ENCODE peak calls at places on chromosomes 11 and 22, in seven cellular contexts. T, Q, Z, S, B, V and I are unnamed samples.

GRCh38 chr11:41494716-41495115 is 35.3 kb upstream of the LRRC4C start:
- DNase-seq in T (no peak), Q (no peak), Z (no peak), S (no peak), B (no peak), V (no peak), I (no peak)

GRCh38 chr11:93843906-93844305 is 6.5 kb downstream of the VSTM5 start:
- DNase-seq in T (no peak), Q (no peak), Z (no peak), S (no peak), B (no peak), V (no peak), I (no peak)

GRCh38 chr11:78645226-78646202 is 70.8 kb upstream of the NARS2 start:
- DNase-seq in T (peak; percentile 76), Q (peak; percentile 70), Z (peak; percentile 79), S (peak; percentile 43), B (peak; percentile 54), V (peak; percentile 84), I (peak; percentile 73)

GRCh38 chr11:122439911-122440782 is 215.4 kb upstream of the UBASH3B start:
- DNase-seq in T (peak; percentile 41), Q (peak; percentile 85), Z (no peak), S (no peak), B (peak; percentile 50), V (no peak), I (no peak)

GRCh38 chr11:30451167-30451566 is 128.3 kb downstream of the ARL14EP start:
- DNase-seq in T (no peak), Q (no peak), Z (no peak), S (no peak), B (no peak), V (no peak), I (no peak)

GRCh38 chr22:43900206-43900605 is 8.4 kb upstream of the PNPLA5 start:
- DNase-seq in T (no peak), Q (no peak), Z (no peak), S (no peak), B (no peak), V (no peak), I (no peak)

GRCh38 chr11:64469288-64469687 is 110.3 kb downstream of the RPS6KA4 start:
- DNase-seq in T (no peak), Q (peak; percentile 9), Z (no peak), S (no peak), B (no peak), V (no peak), I (no peak)

GRCh38 chr11:44930588-44931302 is 19.9 kb downstream of the TP53I11 start:
- DNase-seq in T (peak; percentile 45), Q (no peak), Z (no peak), S (no peak), B (no peak), V (no peak), I (no peak)

GRCh38 chr11:41989800-41990380 is 530.4 kb upstream of the LRRC4C start:
- DNase-seq in T (no peak), Q (no peak), Z (no peak), S (no peak), B (no peak), V (no peak), I (no peak)

GRCh38 chr11:47552086-47552580 is 799 bp downstream of the CELF1 start:
- DNase-seq in T (peak; percentile 56), Q (peak; percentile 62), Z (no peak), S (no peak), B (no peak), V (no peak), I (no peak)

GRCh38 chr11:115085461-115086220 is 407.3 kb downstream of the NXPE2 start:
- DNase-seq in T (no peak), Q (no peak), Z (no peak), S (no peak), B (no peak), V (no peak), I (no peak)

GRCh38 chr11:859394-860131 is 16.9 kb downstream of the TSPAN4 start:
- DNase-seq in T (no peak), Q (no peak), Z (peak; percentile 84), S (no peak), B (peak; percentile 91), V (peak; percentile 72), I (peak; percentile 71)

GRCh38 chr11:128886401-128887119 is 4.6 kb upstream of the KCNJ5 start:
- DNase-seq in T (peak; percentile 66), Q (no peak), Z (peak; percentile 71), S (no peak), B (no peak), V (peak; percentile 48), I (no peak)

GRCh38 chr11:124739479-124740276 is at the start of gene NRGN:
- DNase-seq in T (peak; percentile 89), Q (peak; percentile 89), Z (peak; percentile 94), S (peak; percentile 93), B (peak; percentile 95), V (peak; percentile 95), I (peak; percentile 91)

GRCh38 chr11:122440783-122441701 is 214.5 kb upstream of the UBASH3B start:
- DNase-seq in T (peak; percentile 52), Q (peak; percentile 68), Z (no peak), S (no peak), B (peak; percentile 72), V (no peak), I (no peak)

GRCh38 chr11:64444838-64445441 is 86.0 kb downstream of the RPS6KA4 start:
- DNase-seq in T (peak; percentile 29), Q (no peak), Z (no peak), S (no peak), B (no peak), V (no peak), I (peak; percentile 38)

GRCh38 chr11:129968611-129969419 is 33.8 kb downstream of the PRDM10 start:
- DNase-seq in T (peak; percentile 77), Q (no peak), Z (no peak), S (no peak), B (no peak), V (no peak), I (no peak)

GRCh38 chr22:20526305-20526627 is 18.9 kb downstream of the MED15 start:
- DNase-seq in T (no peak), Q (no peak), Z (no peak), S (no peak), B (no peak), V (no peak), I (no peak)

GRCh38 chr11:120222916-120223315 is 12.1 kb downstream of the OAF start:
- DNase-seq in T (no peak), Q (no peak), Z (no peak), S (no peak), B (no peak), V (no peak), I (no peak)

GRCh38 chr22:49960159-49960966 is at the start of gene PIM3:
- DNase-seq in T (peak; percentile 97), Q (peak; percentile 97), Z (peak; percentile 97), S (peak; percentile 100), B (peak; percentile 97), V (peak; percentile 98), I (peak; percentile 97)
- TF ChIP-seq POLR2A in T (peak; percentile 77), Q (peak; percentile 97), Z (no peak), S (peak; percentile 82), B (peak; percentile 89), V (peak; percentile 97), I (peak; percentile 82)

GRCh38 chr11:16999116-16999515 is 15.1 kb downstream of the PLEKHA7 start:
- DNase-seq in T (no peak), Q (no peak), Z (no peak), S (no peak), B (no peak), V (no peak), I (no peak)
- TF ChIP-seq POLR2A in T (no peak), Q (no peak), Z (no peak), S (no peak), B (no peak), V (no peak), I (no peak)

DNA sequence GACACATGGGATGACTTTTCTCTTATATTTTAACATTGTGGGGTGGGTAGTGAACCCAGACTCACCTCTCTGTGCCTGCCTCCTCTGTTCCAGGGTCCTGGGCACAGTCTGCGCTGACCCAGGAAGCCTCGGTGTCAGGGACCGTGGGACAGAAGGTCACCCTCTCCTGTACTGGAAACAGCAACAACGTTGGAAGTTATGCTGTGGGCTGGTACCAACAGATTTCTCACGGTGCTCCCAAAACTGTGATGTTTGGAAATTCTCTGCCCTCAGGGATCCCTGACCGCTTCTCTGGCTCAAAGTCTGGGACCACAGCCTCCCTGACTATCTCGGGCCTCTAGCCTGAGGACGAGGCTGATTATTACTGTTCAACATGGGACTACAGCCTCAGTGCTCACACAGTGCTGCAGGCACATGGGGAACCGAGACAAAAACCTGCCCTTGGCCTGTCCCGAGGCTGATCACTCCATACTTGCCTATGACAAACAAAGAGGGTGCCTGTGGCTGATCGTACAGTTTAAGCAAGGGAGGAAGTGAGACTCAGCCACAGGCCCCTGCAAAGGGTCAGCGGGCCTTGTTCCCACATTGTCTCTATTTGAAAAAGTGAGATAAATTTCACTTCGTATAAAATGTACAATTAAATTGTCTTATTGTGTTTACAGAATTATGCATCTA is 43.7 kb upstream of the TOP3B start:
- DNase-seq in T (no peak), Q (no peak), Z (no peak), S (no peak), B (no peak), V (peak; percentile 67), I (no peak)
- TF ChIP-seq POLR2A in T (no peak), Q (no peak), Z (no peak), S (peak; percentile 62), B (no peak), V (no peak), I (no peak)

GRCh38 chr11:33158596-33158995 is 2.7 kb downstream of the CSTF3 start:
- DNase-seq in T (peak; percentile 16), Q (no peak), Z (no peak), S (no peak), B (no peak), V (no peak), I (no peak)

GRCh38 chr11:33160147-33160546 is 1.1 kb downstream of the CSTF3 start:
- DNase-seq in T (peak; percentile 56), Q (no peak), Z (no peak), S (no peak), B (no peak), V (no peak), I (no peak)

GRCh38 chr11:33160587-33160986 is 693 bp downstream of the CSTF3 start:
- DNase-seq in T (no peak), Q (no peak), Z (no peak), S (no peak), B (no peak), V (no peak), I (no peak)

GRCh38 chr11:33157103-33158027 is 3.9 kb downstream of the CSTF3 start:
- DNase-seq in T (no peak), Q (no peak), Z (no peak), S (no peak), B (no peak), V (no peak), I (no peak)

DNA sequence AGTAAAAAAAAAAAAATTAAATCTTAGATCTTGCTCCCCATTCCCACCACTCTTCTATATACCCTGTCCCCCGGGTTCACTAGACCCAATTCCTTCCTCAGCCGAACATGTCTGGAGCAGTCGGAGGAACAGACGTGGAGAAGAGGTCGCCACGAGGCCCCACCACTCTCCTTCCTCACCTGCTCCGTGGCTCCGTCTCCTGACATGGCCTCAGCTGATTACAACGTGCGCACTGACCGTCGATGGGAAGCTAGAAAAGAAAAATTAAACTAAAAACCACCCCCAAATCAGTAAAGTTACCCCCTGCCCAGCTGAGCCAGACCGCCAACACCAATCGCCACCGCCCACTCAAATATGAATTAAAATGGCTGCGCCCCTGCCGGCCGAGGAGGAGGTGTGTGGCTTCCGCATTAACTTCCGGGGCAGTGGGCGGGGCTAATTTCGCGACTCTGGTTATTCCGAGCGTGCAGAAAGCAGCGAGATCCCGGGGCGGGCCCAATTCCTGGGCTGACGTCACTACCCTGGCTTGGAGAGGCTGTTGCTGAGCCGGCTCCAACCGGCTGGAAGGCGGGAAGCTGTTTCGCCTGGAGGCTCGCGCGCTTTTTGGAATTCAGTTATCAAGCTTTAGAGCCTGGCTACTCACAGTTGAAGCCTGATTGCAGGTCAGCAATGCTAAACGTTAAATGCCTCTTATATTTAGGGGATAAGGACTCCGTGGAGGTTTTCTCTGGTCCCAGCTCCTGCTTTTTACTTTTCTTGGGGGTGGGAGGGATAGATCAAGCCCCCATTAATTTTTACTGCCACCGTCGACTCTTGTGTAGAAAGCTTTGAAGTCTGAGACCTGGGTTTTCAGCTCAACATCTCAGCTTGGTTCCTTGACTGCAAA is at the start of gene CSTF3:
- DNase-seq in T (peak; percentile 98), Q (peak; percentile 100), Z (peak; percentile 100), S (peak; percentile 74), B (peak; percentile 100), V (peak; percentile 100), I (peak; percentile 87)
- TF ChIP-seq POLR2A in T (peak; percentile 71), Q (peak; percentile 72), Z (no peak), S (peak; percentile 76), B (peak; percentile 57), V (peak; percentile 63), I (peak; percentile 53)